ENCODE peak calls at places on chromosomes 2 and 18, in five cellular contexts. G is psoas muscle, U is pancreas, D is neuronal stem cell, Q is IMR-90. A is an unnamed sample.

GRCh38 chr18:9757851-9758587 is 49.9 kb downstream of the RAB31 start:
- DNase-seq in G (no peak), U (no peak), D (no peak), Q (peak; percentile 57), A (no peak)

GRCh38 chr2:230160112-230160660 is 59.6 kb downstream of the SP110 start:
- DNase-seq in G (no peak), U (peak; percentile 47), D (peak; percentile 41), Q (peak; percentile 47), A (no peak)

GRCh38 chr18:45805551-45805950 is 19.9 kb upstream of the SIGLEC15 start:
- DNase-seq in G (no peak), U (no peak), D (no peak), Q (no peak), A (no peak)

GRCh38 chr18:31040982-31041345 is 1.6 kb downstream of the DSC3 start:
- DNase-seq in G (no peak), U (no peak), D (peak; percentile 51), Q (no peak), A (no peak)

GRCh38 chr18:5853253-5853652 is 42.1 kb downstream of the TMEM200C start:
- DNase-seq in G (no peak), U (no peak), D (no peak), Q (no peak), A (no peak)

GRCh38 chr2:98691307-98691706 is 39.6 kb downstream of the MGAT4A start:
- DNase-seq in G (no peak), U (no peak), D (no peak), Q (no peak), A (no peak)

GRCh38 chr2:112623913-112624777 is 21.6 kb upstream of the SLC20A1 start:
- DNase-seq in G (peak; percentile 48), U (no peak), D (no peak), Q (peak; percentile 87), A (peak; percentile 73)

GRCh38 chr18:28127763-28128737 is 48.9 kb downstream of the CDH2 start:
- DNase-seq in G (no peak), U (no peak), D (no peak), Q (peak; percentile 34), A (no peak)

GRCh38 chr2:232419245-232420072 is 12.8 kb downstream of the ALPG start:
- DNase-seq in G (no peak), U (no peak), D (no peak), Q (no peak), A (no peak)

GRCh38 chr2:229235136-229235914 is 35.8 kb downstream of the PID1 start:
- DNase-seq in G (peak; percentile 40), U (no peak), D (peak; percentile 15), Q (peak; percentile 1), A (peak; percentile 62)

GRCh38 chr2:73987109-73987947 is 2.6 kb downstream of the TET3 start:
- DNase-seq in G (no peak), U (peak; percentile 47), D (no peak), Q (peak; percentile 62), A (no peak)

GRCh38 chr18:77208969-77209368 is 40.7 kb upstream of the GALR1 start:
- DNase-seq in G (no peak), U (no peak), D (no peak), Q (peak; percentile 65), A (no peak)

GRCh38 chr2:176854062-176854461 is 358.5 kb upstream of the HNRNPA3 start:
- DNase-seq in G (no peak), U (no peak), D (no peak), Q (no peak), A (no peak)

GRCh38 chr2:102027036-102027702 is 35.4 kb downstream of the IL1R2 start:
- DNase-seq in G (no peak), U (no peak), D (no peak), Q (peak; percentile 88), A (no peak)

GRCh38 chr2:241122376-241123002 is 20.4 kb upstream of the MTERF4 start:
- DNase-seq in G (no peak), U (no peak), D (no peak), Q (no peak), A (no peak)

GRCh38 chr2:43448011-43448821 is 147.6 kb downstream of the THADA start:
- DNase-seq in G (no peak), U (no peak), D (no peak), Q (no peak), A (no peak)

GRCh38 chr2:202221873-202222272 is 16.5 kb downstream of the SUMO1 start:
- DNase-seq in G (no peak), U (no peak), D (no peak), Q (peak; percentile 56), A (no peak)

GRCh38 chr2:851078-851477 is 99.6 kb upstream of the SNTG2 start:
- DNase-seq in G (no peak), U (no peak), D (no peak), Q (no peak), A (no peak)

GRCh38 chr2:60958361-60958760 is 59.2 kb upstream of the PEX13 start:
- DNase-seq in G (no peak), U (no peak), D (no peak), Q (peak; percentile 71), A (no peak)

GRCh38 chr2:12587729-12588522 is 128.8 kb upstream of the TRIB2 start:
- DNase-seq in G (peak; percentile 33), U (no peak), D (no peak), Q (peak; percentile 96), A (no peak)

GRCh38 chr2:49271060-49271665 is 116.8 kb upstream of the FSHR start:
- DNase-seq in G (no peak), U (no peak), D (no peak), Q (no peak), A (no peak)

GRCh38 chr2:215920244-215921100 is 92.9 kb downstream of the MREG start:
- DNase-seq in G (peak; percentile 49), U (peak; percentile 53), D (peak; percentile 65), Q (peak; percentile 87), A (peak; percentile 81)

GRCh38 chr2:234450431-234451095 is 46.3 kb downstream of the ARL4C start:
- DNase-seq in G (no peak), U (no peak), D (no peak), Q (no peak), A (no peak)

DNA sequence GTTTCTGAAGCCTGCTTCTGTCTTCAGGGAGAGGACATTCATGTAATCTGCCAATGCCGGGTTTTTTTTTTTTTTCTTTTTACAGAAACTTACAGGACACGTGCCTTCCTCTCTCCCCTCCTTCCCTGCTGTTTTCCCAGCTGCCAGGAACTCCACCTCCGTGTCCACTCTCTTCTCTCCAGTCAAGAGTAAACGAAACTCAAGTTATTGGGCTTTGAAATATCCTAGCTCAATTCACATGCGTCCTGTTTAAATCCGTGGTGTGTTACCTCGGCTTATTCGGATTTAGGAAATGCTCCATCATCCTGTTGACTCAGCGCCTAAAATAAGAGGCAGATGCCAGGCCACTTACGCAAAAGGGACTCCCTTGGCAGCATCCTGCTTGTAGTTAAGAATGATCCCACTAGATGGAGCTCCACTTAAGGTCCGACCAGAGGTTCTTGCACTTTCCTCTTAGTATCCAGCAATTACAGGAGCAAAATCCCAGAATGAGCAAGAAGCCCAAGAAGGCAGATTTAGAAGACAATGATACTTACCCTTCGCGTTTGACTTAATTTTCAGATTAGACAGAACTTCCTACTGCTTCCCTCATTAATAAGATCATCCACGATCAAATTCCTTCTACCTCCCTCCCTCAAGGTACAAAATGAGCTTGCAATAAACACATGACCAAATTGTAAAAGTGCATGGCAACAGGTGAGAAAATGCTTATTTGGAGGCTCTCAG is 97.2 kb upstream of the ZCCHC2 start:
- DNase-seq in G (peak; percentile 65), U (peak; percentile 89), D (peak; percentile 77), Q (peak; percentile 96), A (peak; percentile 94)
- H3K4me3 ChIP-seq in G (peak overlapping the region; percentile 56), U (no peak overlapping the region), D (no peak overlapping the region), Q (peak overlapping the region; percentile 22), A (peak overlapping the region; percentile 17)

GRCh38 chr2:173087793-173088493 is 12.3 kb downstream of the MAP3K20 start:
- DNase-seq in G (no peak), U (no peak), D (no peak), Q (no peak), A (no peak)

GRCh38 chr2:173090973-173091660 is 15.5 kb downstream of the MAP3K20 start:
- DNase-seq in G (peak; percentile 41), U (no peak), D (no peak), Q (no peak), A (no peak)

GRCh38 chr2:173092844-173093402 is 17.3 kb downstream of the MAP3K20 start:
- DNase-seq in G (no peak), U (no peak), D (no peak), Q (no peak), A (no peak)

GRCh38 chr2:173087214-173087581 is 11.6 kb downstream of the MAP3K20 start:
- DNase-seq in G (no peak), U (no peak), D (no peak), Q (peak; percentile 69), A (no peak)

DNA sequence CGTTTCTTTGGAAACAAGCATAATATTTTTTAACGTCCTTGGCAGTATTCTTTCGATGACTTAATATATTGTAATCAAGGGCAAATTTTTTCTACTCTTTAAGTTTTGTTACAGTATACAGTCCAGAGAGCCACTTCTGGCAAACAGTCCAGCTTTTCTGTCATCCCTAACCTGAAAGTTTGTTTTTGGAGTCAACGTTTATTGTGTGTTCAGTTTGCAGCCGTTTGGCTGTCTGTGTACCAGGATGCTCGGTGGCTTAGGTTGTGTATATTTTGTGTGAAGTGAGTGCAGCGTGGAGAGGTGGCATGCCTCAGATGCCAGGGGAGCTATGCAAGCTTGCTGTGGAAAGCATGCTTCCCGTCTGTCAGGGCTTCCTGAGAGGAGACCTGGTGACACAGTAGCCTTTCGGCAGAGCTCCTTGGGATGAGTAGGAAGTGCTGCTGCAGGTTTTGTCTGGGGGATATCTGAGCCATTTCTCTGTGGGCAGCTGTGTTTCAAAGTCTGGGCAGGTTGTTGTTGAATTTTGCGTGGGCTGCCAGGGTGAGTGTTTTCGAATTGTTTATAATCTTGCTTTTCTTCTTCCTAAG is 14.7 kb downstream of the MAP3K20 start:
- DNase-seq in G (peak; percentile 27), U (no peak), D (no peak), Q (peak; percentile 76), A (no peak)
- H3K4me3 ChIP-seq in G (peak overlapping the region; percentile 62), U (no peak overlapping the region), D (no peak overlapping the region), Q (no peak overlapping the region), A (no peak overlapping the region)

GRCh38 chr2:118835739-118836410 is 11.6 kb downstream of the EN1 start:
- DNase-seq in G (peak; percentile 67), U (no peak), D (peak; percentile 33), Q (no peak), A (no peak)

GRCh38 chr2:118832791-118833715 is 14.4 kb downstream of the EN1 start:
- DNase-seq in G (no peak), U (no peak), D (no peak), Q (no peak), A (no peak)

GRCh38 chr2:118833716-118834439 is 13.6 kb downstream of the EN1 start:
- DNase-seq in G (no peak), U (no peak), D (no peak), Q (no peak), A (no peak)

GRCh38 chr2:118834901-118835738 is 12.3 kb downstream of the EN1 start:
- DNase-seq in G (no peak), U (no peak), D (peak; percentile 37), Q (no peak), A (no peak)

DNA sequence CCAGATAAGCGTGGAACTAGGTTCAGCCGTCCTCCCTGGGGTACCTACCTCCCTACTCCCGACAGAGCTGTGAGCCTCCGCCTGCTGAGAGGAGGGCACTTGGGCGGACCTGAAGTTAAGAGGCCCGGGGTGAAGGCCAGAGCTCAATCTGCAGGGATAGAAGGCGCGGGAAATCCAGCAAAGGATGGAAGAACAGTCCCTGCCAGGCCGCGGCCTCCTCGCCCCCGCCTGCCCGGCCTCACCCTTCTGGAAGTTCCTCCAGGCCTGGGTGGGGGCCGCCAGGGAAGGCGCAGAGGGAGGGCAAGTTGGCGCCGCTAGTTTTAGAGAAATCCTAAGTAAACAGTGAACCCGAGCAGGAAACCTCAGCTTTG is 13.0 kb downstream of the EN1 start:
- DNase-seq in G (no peak), U (no peak), D (peak; percentile 15), Q (no peak), A (no peak)
- H3K4me3 ChIP-seq in G (no peak overlapping the region), U (no peak overlapping the region), D (no peak overlapping the region), Q (no peak overlapping the region), A (no peak overlapping the region)

GRCh38 chr2:210611466-210611865 is 55.1 kb downstream of the CPS1 start:
- DNase-seq in G (no peak), U (no peak), D (no peak), Q (no peak), A (no peak)
- H3K4me3 ChIP-seq in G (no peak overlapping the region), U (no peak overlapping the region), D (no peak overlapping the region), Q (no peak overlapping the region), A (no peak overlapping the region)